ENCODE peak calls at places on chromosomes 5 and 9, in eight cellular contexts. One of them, this sample, is unnamed.

GRCh38 chr5:10695055-10695649 is 65.9 kb downstream of the DAP start:
- DNase-seq in hypothalamus: peak; percentile 68
- DNase-seq in RWPE1: peak; percentile 82
- DNase-seq in NCI-H345: peak; percentile 60
- DNase-seq in CD8-positive, alpha-beta T cell: no peak
- DNase-seq in neural progenitor cell: peak; percentile 72
- DNase-seq in stimulated activated CD4-positive, alpha-beta T cell treated with anti-CD3 and anti-CD28 coated beads, Interleukin-1b, Interleukin-23, amount 100 ng/mL, for 1 hour: no peak
- DNase-seq in SK-N-MC: no peak
- DNase-seq in this sample: peak; percentile 34

GRCh38 chr5:15693933-15694332 is 194.0 kb downstream of the FBXL7 start:
- DNase-seq in neural progenitor cell: no peak
- DNase-seq in NCI-H345: no peak
- DNase-seq in hypothalamus: no peak
- DNase-seq in stimulated activated CD4-positive, alpha-beta T cell treated with anti-CD3 and anti-CD28 coated beads, Interleukin-1b, Interleukin-23, amount 100 ng/mL, for 1 hour: no peak
- DNase-seq in CD8-positive, alpha-beta T cell: no peak
- DNase-seq in RWPE1: no peak
- DNase-seq in SK-N-MC: no peak
- DNase-seq in this sample: no peak

GRCh38 chr5:17238521-17239041 is 21.1 kb downstream of the BASP1 start:
- DNase-seq in CD8-positive, alpha-beta T cell: no peak
- DNase-seq in stimulated activated CD4-positive, alpha-beta T cell treated with anti-CD3 and anti-CD28 coated beads, Interleukin-1b, Interleukin-23, amount 100 ng/mL, for 1 hour: no peak
- DNase-seq in RWPE1: peak; percentile 77
- DNase-seq in SK-N-MC: no peak
- DNase-seq in hypothalamus: no peak
- DNase-seq in NCI-H345: no peak
- DNase-seq in neural progenitor cell: no peak
- DNase-seq in this sample: no peak

GRCh38 chr9:129280236-129281231 is 102.5 kb upstream of the IER5L start:
- DNase-seq in CD8-positive, alpha-beta T cell: no peak
- DNase-seq in RWPE1: no peak
- DNase-seq in stimulated activated CD4-positive, alpha-beta T cell treated with anti-CD3 and anti-CD28 coated beads, Interleukin-1b, Interleukin-23, amount 100 ng/mL, for 1 hour: no peak
- DNase-seq in SK-N-MC: no peak
- DNase-seq in NCI-H345: no peak
- DNase-seq in hypothalamus: no peak
- DNase-seq in neural progenitor cell: no peak
- DNase-seq in this sample: no peak

GRCh38 chr5:173236531-173237501 is 1.8 kb upstream of the NKX2-5 start:
- DNase-seq in stimulated activated CD4-positive, alpha-beta T cell treated with anti-CD3 and anti-CD28 coated beads, Interleukin-1b, Interleukin-23, amount 100 ng/mL, for 1 hour: no peak
- DNase-seq in CD8-positive, alpha-beta T cell: no peak
- DNase-seq in NCI-H345: no peak
- DNase-seq in SK-N-MC: no peak
- DNase-seq in RWPE1: no peak
- DNase-seq in hypothalamus: no peak
- DNase-seq in neural progenitor cell: peak; percentile 60
- DNase-seq in this sample: no peak

GRCh38 chr5:21031001-21031400 is 1043.0 kb upstream of the CDH18 start:
- DNase-seq in neural progenitor cell: no peak
- DNase-seq in NCI-H345: no peak
- DNase-seq in RWPE1: no peak
- DNase-seq in hypothalamus: no peak
- DNase-seq in SK-N-MC: no peak
- DNase-seq in CD8-positive, alpha-beta T cell: no peak
- DNase-seq in stimulated activated CD4-positive, alpha-beta T cell treated with anti-CD3 and anti-CD28 coated beads, Interleukin-1b, Interleukin-23, amount 100 ng/mL, for 1 hour: no peak
- DNase-seq in this sample: no peak

GRCh38 chr9:89474939-89475338 is 23.0 kb downstream of the SEMA4D start:
- DNase-seq in stimulated activated CD4-positive, alpha-beta T cell treated with anti-CD3 and anti-CD28 coated beads, Interleukin-1b, Interleukin-23, amount 100 ng/mL, for 1 hour: no peak
- DNase-seq in SK-N-MC: no peak
- DNase-seq in RWPE1: no peak
- DNase-seq in neural progenitor cell: no peak
- DNase-seq in NCI-H345: no peak
- DNase-seq in CD8-positive, alpha-beta T cell: no peak
- DNase-seq in hypothalamus: no peak
- DNase-seq in this sample: no peak

GRCh38 chr5:176784218-176785165 is 25.9 kb upstream of the UNC5A start:
- DNase-seq in neural progenitor cell: no peak
- DNase-seq in CD8-positive, alpha-beta T cell: no peak
- DNase-seq in RWPE1: peak; percentile 99
- DNase-seq in NCI-H345: no peak
- DNase-seq in hypothalamus: no peak
- DNase-seq in SK-N-MC: no peak
- DNase-seq in stimulated activated CD4-positive, alpha-beta T cell treated with anti-CD3 and anti-CD28 coated beads, Interleukin-1b, Interleukin-23, amount 100 ng/mL, for 1 hour: no peak
- DNase-seq in this sample: no peak

GRCh38 chr5:134510970-134511795 is 14.3 kb upstream of the JADE2 start:
- DNase-seq in CD8-positive, alpha-beta T cell: no peak
- DNase-seq in hypothalamus: no peak
- DNase-seq in stimulated activated CD4-positive, alpha-beta T cell treated with anti-CD3 and anti-CD28 coated beads, Interleukin-1b, Interleukin-23, amount 100 ng/mL, for 1 hour: no peak
- DNase-seq in NCI-H345: no peak
- DNase-seq in RWPE1: peak; percentile 91
- DNase-seq in neural progenitor cell: no peak
- DNase-seq in SK-N-MC: no peak
- DNase-seq in this sample: peak; percentile 17

GRCh38 chr9:119961774-119962408 is 592.7 kb upstream of the BRINP1 start:
- DNase-seq in RWPE1: peak; percentile 36
- DNase-seq in NCI-H345: no peak
- DNase-seq in neural progenitor cell: peak; percentile 78
- DNase-seq in hypothalamus: no peak
- DNase-seq in SK-N-MC: no peak
- DNase-seq in stimulated activated CD4-positive, alpha-beta T cell treated with anti-CD3 and anti-CD28 coated beads, Interleukin-1b, Interleukin-23, amount 100 ng/mL, for 1 hour: no peak
- DNase-seq in CD8-positive, alpha-beta T cell: no peak
- DNase-seq in this sample: peak; percentile 43

GRCh38 chr9:109912082-109912581 is 132.1 kb downstream of the PALM2AKAP2 start:
- DNase-seq in NCI-H345: no peak
- DNase-seq in hypothalamus: no peak
- DNase-seq in CD8-positive, alpha-beta T cell: no peak
- DNase-seq in neural progenitor cell: no peak
- DNase-seq in stimulated activated CD4-positive, alpha-beta T cell treated with anti-CD3 and anti-CD28 coated beads, Interleukin-1b, Interleukin-23, amount 100 ng/mL, for 1 hour: no peak
- DNase-seq in SK-N-MC: no peak
- DNase-seq in RWPE1: peak; percentile 58
- DNase-seq in this sample: no peak

GRCh38 chr5:1206521-1207412 is 5.4 kb downstream of the SLC6A19 start:
- DNase-seq in hypothalamus: no peak
- DNase-seq in stimulated activated CD4-positive, alpha-beta T cell treated with anti-CD3 and anti-CD28 coated beads, Interleukin-1b, Interleukin-23, amount 100 ng/mL, for 1 hour: no peak
- DNase-seq in CD8-positive, alpha-beta T cell: no peak
- DNase-seq in NCI-H345: no peak
- DNase-seq in neural progenitor cell: no peak
- DNase-seq in SK-N-MC: no peak
- DNase-seq in RWPE1: no peak
- DNase-seq in this sample: no peak

GRCh38 chr5:163408311-163408923 is 29.0 kb upstream of the CCNG1 start:
- DNase-seq in neural progenitor cell: peak; percentile 62
- DNase-seq in hypothalamus: peak; percentile 22
- DNase-seq in CD8-positive, alpha-beta T cell: peak; percentile 74
- DNase-seq in RWPE1: peak; percentile 80
- DNase-seq in stimulated activated CD4-positive, alpha-beta T cell treated with anti-CD3 and anti-CD28 coated beads, Interleukin-1b, Interleukin-23, amount 100 ng/mL, for 1 hour: peak; percentile 2
- DNase-seq in SK-N-MC: peak; percentile 72
- DNase-seq in NCI-H345: peak; percentile 57
- DNase-seq in this sample: peak; percentile 35

GRCh38 chr9:93679536-93680444 is 103.4 kb downstream of the PHF2 start:
- DNase-seq in SK-N-MC: no peak
- DNase-seq in NCI-H345: no peak
- DNase-seq in hypothalamus: no peak
- DNase-seq in RWPE1: no peak
- DNase-seq in CD8-positive, alpha-beta T cell: peak; percentile 42
- DNase-seq in stimulated activated CD4-positive, alpha-beta T cell treated with anti-CD3 and anti-CD28 coated beads, Interleukin-1b, Interleukin-23, amount 100 ng/mL, for 1 hour: no peak
- DNase-seq in neural progenitor cell: no peak
- DNase-seq in this sample: peak; percentile 6

GRCh38 chr5:34731435-34732232 is 75.5 kb downstream of the RAI14 start:
- DNase-seq in CD8-positive, alpha-beta T cell: no peak
- DNase-seq in hypothalamus: no peak
- DNase-seq in stimulated activated CD4-positive, alpha-beta T cell treated with anti-CD3 and anti-CD28 coated beads, Interleukin-1b, Interleukin-23, amount 100 ng/mL, for 1 hour: no peak
- DNase-seq in neural progenitor cell: no peak
- DNase-seq in RWPE1: no peak
- DNase-seq in NCI-H345: no peak
- DNase-seq in SK-N-MC: no peak
- DNase-seq in this sample: no peak

GRCh38 chr5:77224672-77225355 is 14.3 kb downstream of the PDE8B start:
- DNase-seq in SK-N-MC: no peak
- DNase-seq in CD8-positive, alpha-beta T cell: no peak
- DNase-seq in neural progenitor cell: no peak
- DNase-seq in stimulated activated CD4-positive, alpha-beta T cell treated with anti-CD3 and anti-CD28 coated beads, Interleukin-1b, Interleukin-23, amount 100 ng/mL, for 1 hour: no peak
- DNase-seq in RWPE1: no peak
- DNase-seq in hypothalamus: no peak
- DNase-seq in NCI-H345: no peak
- DNase-seq in this sample: no peak

GRCh38 chr5:111997308-111998159 is 240.5 kb upstream of the NREP start:
- DNase-seq in NCI-H345: no peak
- DNase-seq in hypothalamus: no peak
- DNase-seq in RWPE1: peak; percentile 97
- DNase-seq in stimulated activated CD4-positive, alpha-beta T cell treated with anti-CD3 and anti-CD28 coated beads, Interleukin-1b, Interleukin-23, amount 100 ng/mL, for 1 hour: no peak
- DNase-seq in neural progenitor cell: no peak
- DNase-seq in CD8-positive, alpha-beta T cell: no peak
- DNase-seq in SK-N-MC: no peak
- DNase-seq in this sample: no peak

GRCh38 chr9:134551657-134552348 is 89.8 kb upstream of the COL5A1 start:
- DNase-seq in NCI-H345: no peak
- DNase-seq in hypothalamus: no peak
- DNase-seq in SK-N-MC: no peak
- DNase-seq in CD8-positive, alpha-beta T cell: no peak
- DNase-seq in stimulated activated CD4-positive, alpha-beta T cell treated with anti-CD3 and anti-CD28 coated beads, Interleukin-1b, Interleukin-23, amount 100 ng/mL, for 1 hour: no peak
- DNase-seq in neural progenitor cell: no peak
- DNase-seq in RWPE1: peak; percentile 88
- DNase-seq in this sample: no peak

GRCh38 chr5:128196791-128197190 is 113.2 kb downstream of the SLC12A2 start:
- DNase-seq in NCI-H345: no peak
- DNase-seq in SK-N-MC: no peak
- DNase-seq in stimulated activated CD4-positive, alpha-beta T cell treated with anti-CD3 and anti-CD28 coated beads, Interleukin-1b, Interleukin-23, amount 100 ng/mL, for 1 hour: no peak
- DNase-seq in CD8-positive, alpha-beta T cell: no peak
- DNase-seq in neural progenitor cell: no peak
- DNase-seq in RWPE1: no peak
- DNase-seq in hypothalamus: no peak
- DNase-seq in this sample: no peak

GRCh38 chr9:30943446-30944232 is 1440.8 kb upstream of the ACO1 start:
- DNase-seq in hypothalamus: no peak
- DNase-seq in SK-N-MC: no peak
- DNase-seq in RWPE1: no peak
- DNase-seq in stimulated activated CD4-positive, alpha-beta T cell treated with anti-CD3 and anti-CD28 coated beads, Interleukin-1b, Interleukin-23, amount 100 ng/mL, for 1 hour: no peak
- DNase-seq in CD8-positive, alpha-beta T cell: no peak
- DNase-seq in NCI-H345: no peak
- DNase-seq in neural progenitor cell: no peak
- DNase-seq in this sample: no peak

GRCh38 chr9:88258012-88258411 is 119.7 kb upstream of the SPATA31C2 start:
- DNase-seq in neural progenitor cell: no peak
- DNase-seq in NCI-H345: no peak
- DNase-seq in SK-N-MC: peak; percentile 28
- DNase-seq in hypothalamus: peak; percentile 15
- DNase-seq in RWPE1: no peak
- DNase-seq in stimulated activated CD4-positive, alpha-beta T cell treated with anti-CD3 and anti-CD28 coated beads, Interleukin-1b, Interleukin-23, amount 100 ng/mL, for 1 hour: no peak
- DNase-seq in CD8-positive, alpha-beta T cell: no peak
- DNase-seq in this sample: no peak

GRCh38 chr5:115068239-115069086 is 101.2 kb downstream of the TRIM36 start:
- DNase-seq in hypothalamus: no peak
- DNase-seq in SK-N-MC: no peak
- DNase-seq in RWPE1: peak; percentile 16
- DNase-seq in neural progenitor cell: no peak
- DNase-seq in NCI-H345: no peak
- DNase-seq in stimulated activated CD4-positive, alpha-beta T cell treated with anti-CD3 and anti-CD28 coated beads, Interleukin-1b, Interleukin-23, amount 100 ng/mL, for 1 hour: no peak
- DNase-seq in CD8-positive, alpha-beta T cell: no peak
- DNase-seq in this sample: no peak

GRCh38 chr5:111512026-111512405 is 319 bp downstream of the STARD4 start:
- DNase-seq in stimulated activated CD4-positive, alpha-beta T cell treated with anti-CD3 and anti-CD28 coated beads, Interleukin-1b, Interleukin-23, amount 100 ng/mL, for 1 hour: no peak
- DNase-seq in CD8-positive, alpha-beta T cell: no peak
- DNase-seq in hypothalamus: no peak
- DNase-seq in RWPE1: peak; percentile 67
- DNase-seq in SK-N-MC: no peak
- DNase-seq in neural progenitor cell: peak; percentile 85
- DNase-seq in NCI-H345: peak; percentile 39
- DNase-seq in this sample: no peak

GRCh38 chr9:95383198-95383673 is 65.7 kb upstream of the FANCC start:
- DNase-seq in neural progenitor cell: no peak
- DNase-seq in NCI-H345: no peak
- DNase-seq in stimulated activated CD4-positive, alpha-beta T cell treated with anti-CD3 and anti-CD28 coated beads, Interleukin-1b, Interleukin-23, amount 100 ng/mL, for 1 hour: no peak
- DNase-seq in RWPE1: peak; percentile 74
- DNase-seq in hypothalamus: no peak
- DNase-seq in SK-N-MC: no peak
- DNase-seq in CD8-positive, alpha-beta T cell: no peak
- DNase-seq in this sample: no peak

GRCh38 chr5:77213601-77214000 is 3.1 kb downstream of the PDE8B start:
- DNase-seq in SK-N-MC: no peak
- DNase-seq in RWPE1: no peak
- DNase-seq in hypothalamus: no peak
- DNase-seq in CD8-positive, alpha-beta T cell: no peak
- DNase-seq in NCI-H345: no peak
- DNase-seq in neural progenitor cell: no peak
- DNase-seq in stimulated activated CD4-positive, alpha-beta T cell treated with anti-CD3 and anti-CD28 coated beads, Interleukin-1b, Interleukin-23, amount 100 ng/mL, for 1 hour: no peak
- DNase-seq in this sample: no peak

GRCh38 chr5:10726913-10727517 is 34.0 kb downstream of the DAP start:
- DNase-seq in neural progenitor cell: no peak
- DNase-seq in RWPE1: no peak
- DNase-seq in hypothalamus: no peak
- DNase-seq in SK-N-MC: no peak
- DNase-seq in CD8-positive, alpha-beta T cell: no peak
- DNase-seq in NCI-H345: no peak
- DNase-seq in stimulated activated CD4-positive, alpha-beta T cell treated with anti-CD3 and anti-CD28 coated beads, Interleukin-1b, Interleukin-23, amount 100 ng/mL, for 1 hour: no peak
- DNase-seq in this sample: no peak

GRCh38 chr5:179298181-179298993 is 46.9 kb downstream of the ADAMTS2 start:
- DNase-seq in RWPE1: no peak
- DNase-seq in CD8-positive, alpha-beta T cell: no peak
- DNase-seq in neural progenitor cell: no peak
- DNase-seq in SK-N-MC: no peak
- DNase-seq in stimulated activated CD4-positive, alpha-beta T cell treated with anti-CD3 and anti-CD28 coated beads, Interleukin-1b, Interleukin-23, amount 100 ng/mL, for 1 hour: no peak
- DNase-seq in NCI-H345: no peak
- DNase-seq in hypothalamus: no peak
- DNase-seq in this sample: no peak